ENCODE peak calls at places on chromosome 2, in four cellular contexts. L is cardiac fibroblast, T is NB4, F is Calu3. G is an unnamed sample.

GRCh38 chr2:241501099-241501541 is 7.3 kb downstream of the STK25 start:
- DNase-seq in L (no peak), T (no peak), F (no peak), G (no peak)

GRCh38 chr2:240136671-240137292 is 677 bp upstream of the COPS9 start:
- DNase-seq in L (no peak), T (no peak), F (no peak), G (peak; percentile 62)

GRCh38 chr2:145598434-145598833 is 1078.5 kb upstream of the ZEB2 start:
- DNase-seq in L (peak; percentile 12), T (no peak), F (no peak), G (no peak)

GRCh38 chr2:203327582-203327917 is 644 bp upstream of the ABI2 start:
- DNase-seq in L (peak; percentile 15), T (peak; percentile 64), F (no peak), G (no peak)

GRCh38 chr2:12602661-12603060 is 114.1 kb upstream of the TRIB2 start:
- DNase-seq in L (no peak), T (no peak), F (no peak), G (no peak)

GRCh38 chr2:26584191-26584590 is 57.0 kb downstream of the CIB4 start:
- DNase-seq in L (no peak), T (no peak), F (no peak), G (no peak)

GRCh38 chr2:26850002-26850431 is 2.1 kb downstream of the DPYSL5 start:
- DNase-seq in L (no peak), T (peak; percentile 13), F (no peak), G (no peak)

GRCh38 chr2:30584116-30584515 is 137.1 kb downstream of the LCLAT1 start:
- DNase-seq in L (no peak), T (no peak), F (no peak), G (peak; percentile 36)

GRCh38 chr2:1967242-1968210 is 223.2 kb upstream of the PXDN start:
- DNase-seq in L (no peak), T (no peak), F (no peak), G (no peak)

GRCh38 chr2:46225150-46225480 is 72.1 kb upstream of the EPAS1 start:
- DNase-seq in L (no peak), T (no peak), F (no peak), G (no peak)

GRCh38 chr2:242029422-242030225 is 160.1 kb downstream of the RTP5 start:
- DNase-seq in L (no peak), T (peak; percentile 20), F (no peak), G (no peak)

GRCh38 chr2:10762651-10763460 is 41.4 kb downstream of the ATP6V1C2 start:
- DNase-seq in L (peak; percentile 76), T (peak; percentile 80), F (no peak), G (no peak)

GRCh38 chr2:199503148-199503547 is 45.4 kb upstream of the SATB2 start:
- DNase-seq in L (no peak), T (no peak), F (no peak), G (no peak)

GRCh38 chr2:235461763-235462414 is 32.0 kb upstream of the AGAP1 start:
- DNase-seq in L (no peak), T (peak; percentile 38), F (no peak), G (no peak)

GRCh38 chr2:65681503-65681902 is 249.1 kb upstream of the SPRED2 start:
- DNase-seq in L (no peak), T (no peak), F (no peak), G (no peak)

GRCh38 chr2:128625966-128626757 is 307.5 kb upstream of the HS6ST1 start:
- DNase-seq in L (no peak), T (no peak), F (no peak), G (no peak)

GRCh38 chr2:28643911-28644334 is 107.7 kb upstream of the PPP1CB start:
- DNase-seq in L (peak; percentile 76), T (no peak), F (no peak), G (no peak)

GRCh38 chr2:69973335-69973735 is 11.9 kb upstream of the ASPRV1 start:
- DNase-seq in L (peak; percentile 55), T (no peak), F (no peak), G (no peak)

GRCh38 chr2:55718165-55719008 is 24.7 kb upstream of the PNPT1 start:
- DNase-seq in L (peak; percentile 85), T (peak; percentile 71), F (peak; percentile 75), G (peak; percentile 64)

GRCh38 chr2:99436874-99437273 is 52.9 kb downstream of the REV1 start:
- DNase-seq in L (no peak), T (no peak), F (no peak), G (no peak)

GRCh38 chr2:177275671-177276070 is 11.1 kb upstream of the NFE2L2 start:
- DNase-seq in L (peak; percentile 85), T (no peak), F (no peak), G (no peak)

GRCh38 chr2:39530423-39530866 is 93.4 kb upstream of the MAP4K3 start:
- DNase-seq in L (peak; percentile 74), T (peak; percentile 44), F (no peak), G (no peak)

GRCh38 chr2:143110759-143111428 is 18.3 kb upstream of the ARHGAP15 start:
- DNase-seq in L (peak; percentile 77), T (peak; percentile 83), F (peak; percentile 61), G (peak; percentile 62)

GRCh38 chr2:127104881-127105655 is 1.9 kb downstream of the BIN1 start:
- DNase-seq in L (no peak), T (no peak), F (no peak), G (no peak)

GRCh38 chr2:232838406-232838874 is 31.6 kb upstream of the SNORC start:
- DNase-seq in L (no peak), T (peak; percentile 90), F (peak; percentile 63), G (peak; percentile 64)

GRCh38 chr2:216006164-216006663 is 7.1 kb downstream of the MREG start:
- DNase-seq in L (peak; percentile 35), T (peak; percentile 89), F (peak; percentile 66), G (peak; percentile 41)

GRCh38 chr2:169663247-169663646 is 31.0 kb downstream of the CFAP210 start:
- DNase-seq in L (no peak), T (no peak), F (no peak), G (no peak)

GRCh38 chr2:239586651-239587310 is 186.0 kb upstream of the HDAC4 start:
- DNase-seq in L (no peak), T (no peak), F (no peak), G (no peak)

GRCh38 chr2:128273469-128274081 is 45.1 kb downstream of the HS6ST1 start:
- DNase-seq in L (no peak), T (no peak), F (no peak), G (no peak)

GRCh38 chr2:216589779-216590178 is 43.4 kb upstream of the IGFBP2 start:
- DNase-seq in L (no peak), T (no peak), F (no peak), G (no peak)

GRCh38 chr2:103289101-103289725 is 527.4 kb downstream of the TMEM182 start:
- DNase-seq in L (no peak), T (no peak), F (no peak), G (no peak)
- TF ChIP-seq CTCF in L (no peak), T (no peak), F (no peak), G (no peak)

GRCh38 chr2:183091318-183091953 is 12.9 kb downstream of the DUSP19 start:
- DNase-seq in L (no peak), T (no peak), F (no peak), G (no peak)

GRCh38 chr2:183091954-183092345 is 13.4 kb downstream of the DUSP19 start:
- DNase-seq in L (no peak), T (no peak), F (no peak), G (no peak)

GRCh38 chr2:183089192-183089851 is 10.8 kb downstream of the DUSP19 start:
- DNase-seq in L (no peak), T (no peak), F (no peak), G (peak; percentile 19)

GRCh38 chr2:183088061-183088460 is 9.5 kb downstream of the DUSP19 start:
- DNase-seq in L (no peak), T (no peak), F (no peak), G (no peak)

DNA sequence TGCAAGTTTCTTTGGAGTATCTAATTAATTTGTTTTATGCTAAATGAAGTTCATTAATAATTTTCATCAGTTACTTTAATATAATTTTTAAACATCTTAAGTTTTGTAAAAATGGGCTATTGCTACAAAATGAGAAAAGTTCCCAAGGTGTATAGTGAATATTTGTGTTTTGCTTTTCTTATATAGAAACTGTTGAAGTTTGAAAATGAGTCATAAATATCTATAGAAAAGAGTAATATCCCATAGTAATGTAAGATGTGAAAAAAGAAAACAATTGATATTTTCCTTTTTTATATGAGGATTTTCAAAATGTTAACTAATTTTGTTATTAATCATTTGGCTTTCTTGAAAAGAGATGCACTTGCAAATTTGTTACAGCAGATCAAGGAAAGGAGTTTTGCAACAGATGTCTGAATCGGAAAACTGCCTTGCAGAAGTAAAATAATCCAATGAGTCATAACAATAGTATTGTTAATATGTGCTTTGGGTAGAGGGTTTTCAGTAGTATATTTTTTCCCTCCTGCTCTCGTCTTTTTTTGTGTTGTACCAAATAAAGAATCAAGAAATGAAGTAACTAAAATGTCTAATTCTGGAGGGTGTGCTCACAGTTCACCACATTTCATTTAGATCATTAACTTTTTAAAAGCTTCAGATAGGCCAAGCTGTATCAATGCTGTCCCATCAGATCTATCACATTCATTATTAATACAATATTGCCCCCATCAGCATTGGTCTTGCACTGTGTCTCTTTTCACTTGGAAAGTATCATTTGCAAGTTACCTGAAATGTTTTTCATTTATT is 15.5 kb downstream of the DUSP19 start:
- DNase-seq in L (peak; percentile 54), T (no peak), F (no peak), G (peak; percentile 37)
- TF ChIP-seq CTCF in L (no peak), T (no peak), F (no peak), G (no peak)

GRCh38 chr2:134122610-134123009 is 131.3 kb upstream of the MGAT5 start:
- DNase-seq in L (no peak), T (no peak), F (peak; percentile 36), G (no peak)
- TF ChIP-seq CTCF in L (no peak), T (no peak), F (peak; percentile 30), G (no peak)

DNA sequence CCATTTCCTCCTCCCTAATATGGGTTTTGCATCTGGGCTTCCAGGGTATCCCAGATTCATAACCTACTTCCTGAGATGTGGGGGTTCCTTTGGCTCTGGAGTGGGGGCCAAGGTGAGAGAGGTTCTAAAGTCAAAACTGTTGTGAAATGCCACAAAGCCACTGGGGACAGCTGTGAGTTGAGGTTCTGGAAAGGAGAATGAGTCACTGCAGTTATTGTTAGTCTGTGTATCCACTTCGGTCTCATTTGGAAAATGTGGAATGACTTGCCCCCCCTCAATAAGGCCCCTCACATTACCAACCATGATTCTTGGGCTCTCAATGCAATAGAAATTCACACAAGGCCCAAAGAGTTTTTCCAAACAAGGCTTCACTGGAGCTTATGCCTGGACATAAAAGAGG is 51.1 kb upstream of the LGALSL start:
- DNase-seq in L (peak; percentile 42), T (peak; percentile 56), F (no peak), G (no peak)
- TF ChIP-seq CTCF in L (peak; percentile 27), T (no peak), F (no peak), G (no peak)

GRCh38 chr2:186254759-186255158 is 231.3 kb upstream of the ZC3H15 start:
- DNase-seq in L (no peak), T (no peak), F (no peak), G (no peak)

GRCh38 chr2:186255823-186256222 is 230.2 kb upstream of the ZC3H15 start:
- DNase-seq in L (no peak), T (no peak), F (no peak), G (no peak)

GRCh38 chr2:186256540-186256939 is 229.5 kb upstream of the ZC3H15 start:
- DNase-seq in L (peak; percentile 56), T (peak; percentile 49), F (peak; percentile 2), G (peak; percentile 18)
- TF ChIP-seq CTCF in L (peak; percentile 51), T (peak; percentile 23), F (peak; percentile 51), G (no peak)

GRCh38 chr2:117921520-117921919 is 92.3 kb downstream of the CCDC93 start:
- DNase-seq in L (no peak), T (no peak), F (no peak), G (no peak)
- TF ChIP-seq CTCF in L (no peak), T (no peak), F (no peak), G (no peak)

G was measured in GM20000.